ENCODE peak calls at places on chromosomes 4 and X, in four cellular contexts. S is PC-3; Q is stomach; N is CD4-positive, CD25-positive, alpha-beta regulatory T cell. K is an unnamed sample. For H3K9me3, the result is how much of the 10 kb centered on the place peaks cover.

GRCh38 chrX:63428348-63428747 is 77.2 kb upstream of the SPIN4 start:
- DNase-seq in S (peak), Q (no peak), N (no peak), K (no peak)

GRCh38 chr4:138907174-138907573 is 108.4 kb upstream of the NOCT start:
- DNase-seq in Q (no peak), N (no peak), S (no peak), K (no peak)

GRCh38 chr4:24419147-24420034 is 165.0 kb downstream of the DHX15 start:
- DNase-seq in Q (peak), S (peak), N (peak), K (peak)

GRCh38 chr4:52876063-52876462 is 13.9 kb downstream of the RASL11B start:
- DNase-seq in N (no peak), S (no peak), Q (no peak), K (no peak)

GRCh38 chrX:16567681-16568080 is 82.3 kb upstream of the S100G start:
- DNase-seq in N (no peak), S (no peak), Q (no peak), K (no peak)

GRCh38 chr4:55367084-55367722 is 21.2 kb downstream of the SRD5A3 start:
- DNase-seq in S (no peak), Q (no peak), N (no peak), K (no peak)

GRCh38 chrX:40476958-40477357 is 103.8 kb upstream of the ATP6AP2 start:
- DNase-seq in Q (no peak), S (no peak), N (peak), K (no peak)

GRCh38 chrX:38985375-38985774 is 184.1 kb downstream of the MID1IP1 start:
- DNase-seq in S (peak), Q (no peak), N (peak), K (peak)

GRCh38 chrX:38891641-38892413 is 90.6 kb downstream of the MID1IP1 start:
- DNase-seq in N (no peak), Q (no peak), S (no peak), K (no peak)

GRCh38 chr4:53659737-53660136 is 68.5 kb upstream of the LNX1 start:
- DNase-seq in N (no peak), Q (no peak), S (no peak), K (no peak)

GRCh38 chr4:57182132-57182874 is 72.1 kb upstream of the IGFBP7 start:
- DNase-seq in N (no peak), S (no peak), Q (no peak), K (no peak)

GRCh38 chrX:118772051-118772450 is 44.6 kb downstream of the IL13RA1 start:
- DNase-seq in N (no peak), Q (no peak), S (no peak), K (no peak)

GRCh38 chr4:177256950-177257349 is 52.7 kb upstream of the NEIL3 start:
- DNase-seq in N (no peak), Q (no peak), S (no peak), K (no peak)

GRCh38 chr4:101346562-101347266 is 612 bp downstream of the PPP3CA start:
- DNase-seq in Q (peak), N (peak), S (peak), K (peak)

GRCh38 chrX:137233478-137233877 is 199.7 kb upstream of the GPR101 start:
- DNase-seq in Q (no peak), N (no peak), S (no peak), K (no peak)

GRCh38 chr4:111954546-111954945 is 190.7 kb upstream of the FAM241A start:
- DNase-seq in N (no peak), S (no peak), Q (no peak), K (no peak)

GRCh38 chr4:7744131-7744804 is 195.4 kb downstream of the AFAP1 start:
- DNase-seq in Q (no peak), N (no peak), S (no peak), K (no peak)

GRCh38 chr4:109434007-109434792 is 585 bp downstream of the SEC24B start:
- DNase-seq in N (peak), Q (peak), S (peak), K (peak)

GRCh38 chr4:40749717-40750460 is at the start of gene NSUN7:
- DNase-seq in Q (peak), S (peak), N (peak), K (peak)

GRCh38 chrX:53073115-53073581 is 9.0 kb upstream of the TSPYL2 start:
- DNase-seq in N (no peak), S (no peak), Q (no peak), K (no peak)

GRCh38 chr4:14130551-14130950 is 503.0 kb upstream of the BOD1L1 start:
- DNase-seq in N (no peak), Q (no peak), S (no peak), K (no peak)

GRCh38 chr4:1293531-1293941 is 3.8 kb downstream of the MAEA start:
- DNase-seq in Q (no peak), N (no peak), S (no peak), K (no peak)

GRCh38 chr4:156475322-156475721 is 496.3 kb downstream of the PDGFC start:
- DNase-seq in S (peak), N (no peak), Q (no peak), K (no peak)

GRCh38 chr4:1572964-1573720 is 111.0 kb downstream of the FAM53A start:
- DNase-seq in S (no peak), Q (no peak), N (no peak), K (no peak)

GRCh38 chr4:152935138-152935537 is 985 bp upstream of the FHDC1 start:
- DNase-seq in Q (peak), S (peak), N (no peak), K (no peak)

GRCh38 chr4:5770051-5770450 is 59.0 kb downstream of the EVC start:
- DNase-seq in Q (peak), N (no peak), S (no peak), K (no peak)

GRCh38 chrX:114058988-114059418 is 524.9 kb upstream of the HTR2C start:
- DNase-seq in S (no peak), N (no peak), Q (no peak), K (no peak)

GRCh38 chr4:74838746-74839370 is 44.5 kb upstream of the BTC start:
- DNase-seq in S (peak), N (no peak), Q (no peak), K (no peak)

GRCh38 chr4:37816006-37816405 is 10.5 kb upstream of the PGM2 start:
- DNase-seq in N (peak), S (no peak), Q (no peak), K (no peak)

GRCh38 chr4:28677808-28678207 is 1817.2 kb downstream of the STIM2 start:
- DNase-seq in S (no peak), Q (no peak), N (no peak), K (no peak)

GRCh38 chr4:28675582-28675981 is 1814.9 kb downstream of the STIM2 start:
- DNase-seq in S (peak), N (no peak), Q (no peak), K (no peak)
- H3K9me3 ChIP-seq in S (under half), N (under half), Q (under half), K (under half)

GRCh38 chrX:153728095-153728494 is 3.4 kb downstream of the ABCD1 start:
- DNase-seq in S (no peak), N (no peak), Q (no peak), K (no peak)
- H3K9me3 ChIP-seq in S (under half), N (under half), Q (under half), K (under half)

DNA sequence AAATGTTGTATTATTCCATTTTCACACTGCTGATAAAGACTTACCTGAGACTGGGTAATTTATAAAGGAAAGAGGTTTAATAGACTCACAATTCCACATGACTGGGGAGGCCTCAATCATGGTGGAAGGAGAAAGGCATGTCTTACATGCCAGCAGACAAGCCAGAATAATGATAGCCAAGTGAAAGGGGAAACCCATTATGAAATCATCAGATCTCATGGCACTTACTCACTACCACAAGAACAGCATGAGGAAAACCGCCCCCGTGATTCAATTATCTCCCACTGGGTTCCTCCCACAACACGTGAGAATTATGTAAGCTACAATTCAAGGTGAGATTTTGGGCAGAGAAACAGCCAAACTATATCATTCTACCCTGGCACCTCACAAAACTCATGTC is 2535.1 kb downstream of the ARAP2 start:
- DNase-seq in N (no peak), S (no peak), Q (no peak), K (peak)
- H3K9me3 ChIP-seq in N (under half), S (under half), Q (under half), K (under half)

DNA sequence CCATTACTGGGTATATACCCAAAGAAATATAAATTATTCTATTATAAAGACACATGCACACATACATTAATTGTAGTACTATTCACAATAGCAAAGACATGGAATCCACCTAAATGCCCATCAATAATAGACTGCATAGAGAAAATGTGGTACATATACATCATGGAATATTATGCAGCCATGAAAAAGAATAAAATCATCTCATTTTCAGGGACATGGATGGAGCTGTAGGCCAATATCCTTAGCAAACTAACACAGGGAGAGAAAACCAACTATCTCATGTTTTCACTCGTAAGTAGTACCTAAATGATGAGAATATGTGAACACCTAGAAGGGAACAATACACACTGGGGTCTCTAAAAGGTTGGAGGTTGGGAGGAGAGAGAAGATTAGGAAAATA is 86.0 kb upstream of the GALNTL6 start:
- DNase-seq in N (no peak), S (no peak), Q (no peak), K (no peak)
- H3K9me3 ChIP-seq in N (under half), S (under half), Q (under half), K (under half)

GRCh38 chr4:243407-243806 is 61.9 kb downstream of the ZNF732 start:
- DNase-seq in Q (no peak), N (no peak), S (no peak), K (no peak)

GRCh38 chr4:244471-244870 is 60.8 kb downstream of the ZNF732 start:
- DNase-seq in N (peak), S (peak), Q (peak), K (peak)

DNA sequence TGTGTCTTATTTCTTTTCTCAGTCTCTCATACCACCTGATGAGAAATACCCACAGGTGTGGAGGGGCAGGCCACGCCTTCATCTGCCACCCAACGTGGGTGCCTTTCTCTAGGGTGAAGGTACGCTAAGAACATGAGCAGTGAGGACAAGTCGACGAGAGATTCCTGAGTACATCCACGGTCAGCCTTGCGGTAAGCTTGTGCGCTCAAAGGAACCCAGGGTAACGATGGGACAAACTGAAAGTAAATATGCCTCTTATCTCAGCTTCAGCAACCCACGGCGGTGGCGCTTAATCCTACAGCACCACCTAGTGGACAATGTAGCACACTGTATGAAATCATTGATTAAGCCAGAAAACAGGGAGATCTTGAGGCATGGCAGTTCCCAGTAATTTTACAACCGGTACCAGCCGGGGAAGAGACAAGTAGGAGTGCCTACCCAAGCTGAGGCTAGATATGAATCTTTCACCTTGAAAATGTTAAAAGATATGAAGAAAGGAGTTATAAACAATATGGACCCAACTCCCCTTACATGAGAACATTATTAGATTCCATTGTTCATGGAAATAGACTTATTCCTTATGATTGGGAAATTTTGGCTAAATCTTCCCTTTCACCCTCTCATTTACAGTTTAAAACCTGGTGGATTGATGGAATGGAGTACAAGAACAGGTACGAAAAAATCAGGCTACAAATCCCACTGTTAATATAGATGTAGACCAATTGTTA is 63.0 kb downstream of the ZNF732 start:
- DNase-seq in Q (peak), S (peak), N (peak), K (peak)
- H3K9me3 ChIP-seq in Q (under half), S (under half), N (under half), K (under half)

GRCh38 chrX:141960573-141960972 is 56.9 kb downstream of the MAGEC1 start:
- DNase-seq in N (no peak), Q (no peak), S (no peak), K (no peak)
- H3K9me3 ChIP-seq in N (under half), Q (under half), S (under half), K (under half)

K was measured in cardiac muscle cell.